ENCODE peak calls at places on chromosomes 1 and 21, in seven cellular contexts. Y is heart left ventricle, Z is neural progenitor cell, J is sigmoid colon, P is RWPE2, F is lower lobe of right lung, W is astrocyte. A is an unnamed sample.
A peak's percentile ranks its signal among the peaks of the same experiment; 100 is the strongest.

GRCh38 chr1:154972517-154973343 is 1.8 kb upstream of the CKS1B start:
- DNase-seq in Y (peak; percentile 66), Z (peak; percentile 94), J (peak; percentile 78), P (peak; percentile 97), F (peak; percentile 82), W (peak; percentile 97), A (peak; percentile 94)

GRCh38 chr1:107525146-107525545 is 384.3 kb downstream of the NTNG1 start:
- DNase-seq in Y (no peak), Z (no peak), J (no peak), P (no peak), F (no peak), W (peak; percentile 18), A (no peak)

GRCh38 chr1:85328713-85329376 is 52.4 kb upstream of the BCL10 start:
- DNase-seq in Y (no peak), Z (no peak), J (no peak), P (peak; percentile 84), F (no peak), W (peak; percentile 100), A (no peak)

GRCh38 chr21:46559291-46559983 is 45.4 kb downstream of the S100B start:
- DNase-seq in Y (no peak), Z (no peak), J (peak; percentile 38), P (no peak), F (no peak), W (no peak), A (no peak)

GRCh38 chr1:51518033-51518729 is 885 bp downstream of the EPS15 start:
- DNase-seq in Y (peak; percentile 33), Z (peak; percentile 62), J (peak; percentile 68), P (no peak), F (peak; percentile 58), W (peak; percentile 6), A (peak; percentile 78)

GRCh38 chr1:198064181-198064580 is 92.6 kb upstream of the NEK7 start:
- DNase-seq in Y (no peak), Z (no peak), J (no peak), P (no peak), F (no peak), W (no peak), A (no peak)

GRCh38 chr1:42170779-42171621 is 6.5 kb upstream of the GUCA2A start:
- DNase-seq in Y (no peak), Z (no peak), J (no peak), P (no peak), F (peak; percentile 78), W (no peak), A (peak; percentile 59)

GRCh38 chr1:24018611-24019580 is 38.8 kb upstream of the SRSF10 start:
- DNase-seq in Y (peak; percentile 98), Z (peak; percentile 76), J (peak; percentile 99), P (peak; percentile 96), F (peak; percentile 94), W (peak; percentile 99), A (peak; percentile 97)

GRCh38 chr1:151989131-151989868 is 4.4 kb downstream of the S100A10 start:
- DNase-seq in Y (peak; percentile 44), Z (no peak), J (peak; percentile 87), P (peak; percentile 95), F (peak; percentile 80), W (peak; percentile 87), A (peak; percentile 88)

GRCh38 chr1:7516341-7516740 is 254.8 kb upstream of the VAMP3 start:
- DNase-seq in Y (peak; percentile 30), Z (peak; percentile 73), J (no peak), P (no peak), F (peak; percentile 26), W (no peak), A (no peak)

GRCh38 chr1:58628987-58629598 is 52.0 kb upstream of the TACSTD2 start:
- DNase-seq in Y (no peak), Z (no peak), J (no peak), P (no peak), F (no peak), W (peak; percentile 81), A (no peak)

GRCh38 chr1:41682845-41683630 is 198.6 kb upstream of the EDN2 start:
- DNase-seq in Y (no peak), Z (no peak), J (no peak), P (no peak), F (no peak), W (no peak), A (peak; percentile 12)

GRCh38 chr1:220544901-220545303 is 17.0 kb downstream of the MARK1 start:
- DNase-seq in Y (no peak), Z (peak; percentile 34), J (no peak), P (no peak), F (no peak), W (no peak), A (no peak)

GRCh38 chr1:247639381-247639981 is 34.1 kb downstream of the OR2G3 start:
- DNase-seq in Y (peak; percentile 52), Z (peak; percentile 80), J (peak; percentile 90), P (no peak), F (peak; percentile 86), W (peak; percentile 3), A (peak; percentile 85)

GRCh38 chr1:75134656-75134938 is 409 bp downstream of the LHX8 start:
- DNase-seq in Y (no peak), Z (no peak), J (no peak), P (no peak), F (no peak), W (no peak), A (no peak)

GRCh38 chr1:229869225-229869624 is 197.8 kb upstream of the GALNT2 start:
- DNase-seq in Y (no peak), Z (no peak), J (no peak), P (no peak), F (no peak), W (no peak), A (no peak)

GRCh38 chr1:154574715-154575114 is 7.1 kb downstream of the CHRNB2 start:
- DNase-seq in Y (no peak), Z (peak; percentile 26), J (peak; percentile 54), P (no peak), F (no peak), W (no peak), A (no peak)

GRCh38 chr1:196690582-196690981 is 38.7 kb downstream of the CFH start:
- DNase-seq in Y (no peak), Z (peak; percentile 22), J (no peak), P (no peak), F (no peak), W (no peak), A (no peak)

GRCh38 chr1:183783342-183783741 is 21.6 kb upstream of the RGL1 start:
- DNase-seq in Y (no peak), Z (no peak), J (no peak), P (no peak), F (no peak), W (no peak), A (no peak)

GRCh38 chr1:202283379-202283844 is 58.3 kb downstream of the UBE2T start:
- DNase-seq in Y (no peak), Z (no peak), J (no peak), P (peak; percentile 98), F (no peak), W (peak; percentile 89), A (no peak)

GRCh38 chr1:235736263-235736662 is 86.7 kb upstream of the GNG4 start:
- DNase-seq in Y (no peak), Z (no peak), J (no peak), P (no peak), F (no peak), W (no peak), A (no peak)

DNA sequence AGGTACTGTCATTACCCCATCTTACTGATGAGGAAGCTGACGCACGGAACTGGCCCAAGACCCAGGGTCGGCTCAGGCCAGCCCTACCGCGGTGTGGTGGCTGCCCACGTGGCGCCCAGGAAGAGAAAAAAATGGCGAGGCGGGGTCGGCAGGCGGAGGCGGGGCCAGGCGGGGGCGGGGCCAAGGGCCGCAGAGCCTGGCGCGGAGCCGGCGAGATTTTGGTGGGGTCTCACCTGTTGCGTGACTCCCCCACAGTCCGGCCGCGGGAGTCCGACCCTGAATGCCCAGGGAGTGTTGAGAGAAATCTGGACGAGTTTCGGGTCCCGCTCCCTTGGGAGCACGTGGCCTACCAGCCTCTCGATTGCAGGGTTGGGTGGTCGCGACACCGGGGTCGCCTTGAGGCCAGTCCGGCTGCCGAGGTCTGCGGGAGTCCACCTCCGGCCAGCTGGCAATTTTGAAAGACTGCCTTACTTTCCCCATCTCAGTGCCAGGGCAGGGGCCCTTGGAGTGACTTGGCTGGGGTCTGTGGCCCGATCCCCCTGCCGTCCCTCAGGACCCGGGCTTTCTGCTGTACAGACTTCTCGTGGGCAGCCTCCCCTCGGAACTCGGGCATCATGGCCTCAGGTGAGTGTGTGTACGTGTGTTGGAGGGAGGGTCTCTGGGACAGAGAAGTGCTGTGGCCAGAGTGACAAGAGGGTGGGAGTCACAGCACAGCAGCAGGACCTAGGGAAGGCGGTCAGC is at the start of gene AMPD2:
- DNase-seq in Y (peak; percentile 74), Z (peak; percentile 83), J (peak; percentile 90), P (no peak), F (peak; percentile 90), W (peak; percentile 82), A (peak; percentile 91)
- H3K4me1 ChIP-seq in Y (peaks cover 50% of the 10 kb centered on the region), Z (peaks cover 22% of the 10 kb centered on the region), J (no peaks in the 10 kb centered on the region), P (peaks cover 5% of the 10 kb centered on the region), F (peaks cover 75% of the 10 kb centered on the region), W (peaks cover 47% of the 10 kb centered on the region), A (peaks cover 6% of the 10 kb centered on the region)

GRCh38 chr1:38579056-38579455 is 280.5 kb downstream of the RRAGC start:
- DNase-seq in Y (no peak), Z (no peak), J (peak; percentile 22), P (no peak), F (no peak), W (no peak), A (no peak)
- TF ChIP-seq CTCF in Y (no peak), Z (no peak), J (no peak), P (no peak), F (no peak), W (no peak), A (no peak)

GRCh38 chr1:91755888-91756287 is 130.1 kb downstream of the TGFBR3 start:
- DNase-seq in Y (no peak), Z (no peak), J (peak; percentile 26), P (no peak), F (no peak), W (no peak), A (no peak)
- H3K27ac ChIP-seq in Y (peak overlapping the region; percentile 70), Z (no peak overlapping the region), J (peak overlapping the region; percentile 74), P (no peak overlapping the region), F (no peak overlapping the region), W (no peak overlapping the region), A (no peak overlapping the region)

GRCh38 chr1:8547791-8548190 is 229.9 kb downstream of the SLC45A1 start:
- DNase-seq in Y (no peak), Z (no peak), J (no peak), P (no peak), F (no peak), W (no peak), A (no peak)

GRCh38 chr1:8552135-8552534 is 234.2 kb downstream of the SLC45A1 start:
- DNase-seq in Y (no peak), Z (peak; percentile 81), J (no peak), P (no peak), F (no peak), W (no peak), A (no peak)

GRCh38 chr1:8552820-8553397 is 235.0 kb downstream of the SLC45A1 start:
- DNase-seq in Y (no peak), Z (no peak), J (no peak), P (no peak), F (no peak), W (no peak), A (no peak)

GRCh38 chr1:8551613-8552093 is 233.7 kb downstream of the SLC45A1 start:
- DNase-seq in Y (no peak), Z (no peak), J (no peak), P (no peak), F (no peak), W (no peak), A (no peak)

DNA sequence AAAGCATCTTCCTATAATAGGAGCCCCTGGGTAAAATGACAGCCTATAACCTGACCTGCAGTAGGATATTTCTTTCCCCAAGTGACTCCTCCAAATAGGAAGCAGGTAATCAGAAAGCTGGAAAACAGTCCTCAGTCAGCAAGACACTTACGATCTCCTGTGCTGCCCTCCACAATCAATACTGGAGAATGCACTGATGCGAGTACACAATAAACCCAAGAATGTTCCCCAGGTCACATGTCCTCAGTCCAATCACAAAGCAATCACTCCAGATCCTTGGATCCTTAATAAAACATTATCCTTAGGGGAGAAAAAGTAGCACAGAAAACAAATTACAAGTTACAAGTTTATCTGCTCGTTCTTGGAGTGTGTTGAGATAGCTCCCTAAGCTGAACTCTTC is 233.1 kb downstream of the SLC45A1 start:
- DNase-seq in Y (no peak), Z (peak; percentile 36), J (no peak), P (no peak), F (no peak), W (no peak), A (no peak)
- H3K4me1 ChIP-seq in Y (peaks cover 12% of the 10 kb centered on the region), Z (peaks cover 27% of the 10 kb centered on the region), J (no peaks in the 10 kb centered on the region), P (peaks cover 9% of the 10 kb centered on the region), F (peaks cover 6% of the 10 kb centered on the region), W (peaks cover 8% of the 10 kb centered on the region), A (peaks cover 2% of the 10 kb centered on the region)